ENCODE peak calls at places on chromosome 16, in seven cellular contexts. X, W, Z, T, E, K and A are unnamed samples.

GRCh38 chr16:10619271-10619849 is 39.0 kb upstream of the EMP2 start:
- DNase-seq in Z (no peak), E (no peak), K (no peak), W (peak), T (peak), X (peak), A (no peak)

GRCh38 chr16:19589771-19590302 is 34.3 kb downstream of the VPS35L start:
- DNase-seq in X (no peak), K (no peak), W (no peak), T (no peak), Z (no peak), E (no peak), A (no peak)

GRCh38 chr16:78444-79145 is 570 bp downstream of the MPG start:
- DNase-seq in Z (peak), W (no peak), E (no peak), K (no peak), T (no peak), X (no peak), A (no peak)

GRCh38 chr16:54479546-54479945 is 193.0 kb upstream of the IRX3 start:
- DNase-seq in E (no peak), Z (no peak), W (no peak), X (no peak), T (no peak), K (no peak), A (no peak)

GRCh38 chr16:89696598-89697128 is 4.8 kb downstream of the SPATA2L start:
- DNase-seq in X (no peak), W (peak), Z (no peak), T (peak), E (no peak), K (no peak), A (no peak)

GRCh38 chr16:88326611-88327485 is 55.9 kb upstream of the ZNF469 start:
- DNase-seq in Z (no peak), X (no peak), E (no peak), W (no peak), T (no peak), K (no peak), A (no peak)

GRCh38 chr16:66324785-66325184 is 41.7 kb upstream of the CDH5 start:
- DNase-seq in E (peak), W (peak), K (no peak), X (peak), T (peak), Z (peak), A (no peak)

GRCh38 chr16:78372302-78372701 is 272.8 kb downstream of the WWOX start:
- DNase-seq in X (peak), Z (no peak), W (no peak), T (no peak), K (no peak), E (no peak), A (no peak)

GRCh38 chr16:2473999-2474876 is 689 bp upstream of the TBC1D24 start:
- DNase-seq in E (no peak), K (no peak), Z (peak), T (peak), W (peak), X (peak), A (no peak)

GRCh38 chr16:10558746-10559641 is 21.4 kb downstream of the EMP2 start:
- DNase-seq in X (no peak), W (no peak), K (no peak), Z (no peak), T (no peak), E (no peak), A (no peak)

GRCh38 chr16:5025171-5025632 is 8.5 kb downstream of the NAGPA start:
- DNase-seq in K (no peak), E (no peak), W (no peak), T (no peak), Z (peak), X (peak), A (no peak)

GRCh38 chr16:67969286-67970039 is 1.0 kb upstream of the SLC12A4 start:
- DNase-seq in X (peak), W (no peak), K (no peak), Z (no peak), E (no peak), T (peak), A (no peak)

GRCh38 chr16:87918314-87918713 is 18.0 kb downstream of the CA5A start:
- DNase-seq in X (no peak), T (no peak), Z (no peak), W (no peak), E (no peak), K (no peak), A (no peak)

GRCh38 chr16:68444058-68444657 is 4.2 kb downstream of the SMPD3 start:
- DNase-seq in X (peak), K (no peak), Z (no peak), W (no peak), E (no peak), T (peak), A (no peak)

GRCh38 chr16:69514366-69514765 is 51.4 kb upstream of the NFAT5 start:
- DNase-seq in K (no peak), T (no peak), Z (no peak), W (no peak), X (no peak), E (no peak), A (no peak)

GRCh38 chr16:9139965-9140364 is 48.5 kb downstream of the HAPSTR1 start:
- DNase-seq in W (peak), X (peak), K (no peak), Z (no peak), T (peak), E (peak), A (no peak)

GRCh38 chr16:35131429-35131828 is 1672.0 kb downstream of the TP53TG3F start:
- DNase-seq in K (no peak), T (no peak), W (no peak), Z (no peak), E (no peak), X (no peak), A (no peak)

GRCh38 chr16:67661101-67661661 is 421 bp downstream of the PARD6A start:
- DNase-seq in E (no peak), K (no peak), Z (peak), T (no peak), X (peak), W (peak), A (no peak)

GRCh38 chr16:23317266-23317661 is 15.2 kb downstream of the SCNN1B start:
- DNase-seq in E (no peak), W (no peak), X (no peak), Z (no peak), T (no peak), K (no peak), A (no peak)

GRCh38 chr16:73872856-73873255 is 423.8 kb upstream of the PSMD7 start:
- DNase-seq in E (no peak), Z (no peak), W (no peak), X (no peak), K (no peak), T (no peak), A (no peak)

GRCh38 chr16:71430744-71431143 is 11.1 kb downstream of the TLE7 start:
- DNase-seq in X (no peak), K (no peak), W (no peak), T (peak), E (no peak), Z (no peak), A (no peak)

GRCh38 chr16:72182976-72183375 is 11.0 kb upstream of the PMFBP1 start:
- DNase-seq in W (no peak), E (no peak), X (no peak), Z (no peak), K (no peak), T (no peak), A (no peak)

GRCh38 chr16:67936124-67936875 is at the start of gene PSMB10:
- DNase-seq in T (peak), K (no peak), X (peak), E (no peak), W (peak), Z (peak), A (no peak)

GRCh38 chr16:31696968-31697743 is 169.5 kb downstream of the AHSP start:
- DNase-seq in T (peak), Z (no peak), X (peak), E (peak), K (no peak), W (peak), A (peak)

GRCh38 chr16:610513-611381 is 20.0 kb upstream of the WFIKKN1 start:
- DNase-seq in K (no peak), E (no peak), Z (no peak), W (peak), T (peak), X (peak), A (no peak)

GRCh38 chr16:74673876-74674275 is 7.2 kb upstream of the RFWD3 start:
- DNase-seq in T (no peak), W (no peak), Z (no peak), K (no peak), X (no peak), E (no peak), A (no peak)

GRCh38 chr16:88566158-88566557 is 4.0 kb upstream of the ZC3H18 start:
- DNase-seq in X (peak), W (no peak), T (no peak), E (peak), K (no peak), Z (no peak), A (no peak)

GRCh38 chr16:16031401-16031800 is 82.0 kb downstream of the ABCC1 start:
- DNase-seq in W (no peak), E (no peak), Z (no peak), X (no peak), K (no peak), T (no peak), A (no peak)

GRCh38 chr16:57372372-57373116 is at the start of gene CX3CL1:
- DNase-seq in X (peak), W (peak), T (no peak), K (no peak), E (no peak), Z (no peak), A (no peak)
- TF ChIP-seq REST in X (no peak), W (no peak), T (no peak), K (no peak), E (no peak), Z (no peak), A (no peak)

DNA sequence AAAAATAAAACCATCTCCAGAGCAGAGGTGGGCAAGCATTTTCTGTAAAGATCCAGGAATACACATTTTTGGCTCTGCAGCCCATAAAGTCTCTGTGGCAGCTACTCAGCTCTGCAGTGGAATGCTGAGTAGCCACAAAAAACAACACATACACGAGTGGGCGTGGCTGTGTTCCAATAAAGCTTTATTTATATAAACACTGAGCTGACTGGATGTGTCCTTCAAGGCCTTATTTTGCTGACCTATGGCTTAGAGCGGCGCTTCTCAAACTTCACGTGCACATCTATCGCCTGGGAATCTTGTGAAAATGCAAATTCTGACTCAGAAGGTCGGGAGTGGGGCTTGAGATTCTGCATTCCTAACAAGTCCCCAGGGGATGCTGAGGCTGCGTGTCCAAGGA is 39.7 kb downstream of the XYLT1 start:
- DNase-seq in Z (no peak), X (no peak), T (no peak), E (no peak), K (no peak), W (no peak), A (no peak)
- H3K4me3 ChIP-seq in Z (no peak), X (no peak), T (no peak), E (no peak), K (no peak), W (no peak), A (no peak)

GRCh38 chr16:49158029-49158642 is 123.5 kb downstream of the CBLN1 start:
- DNase-seq in E (peak), K (no peak), T (peak), W (no peak), X (peak), Z (peak), A (no peak)
- TF ChIP-seq REST in E (peak), K (peak), T (peak), W (peak), X (peak), Z (peak), A (peak)

GRCh38 chr16:84730406-84731106 is 30.8 kb downstream of the USP10 start:
- DNase-seq in Z (peak), W (peak), T (peak), K (no peak), E (peak), X (peak), A (no peak)
- H3K4me3 ChIP-seq in Z (peak), W (peak), T (no peak), K (peak), E (peak), X (no peak), A (peak)

GRCh38 chr16:3673676-3674377 is 19.3 kb downstream of the DNASE1 start:
- DNase-seq in T (no peak), X (no peak), Z (no peak), K (no peak), E (no peak), W (no peak), A (no peak)
- TF ChIP-seq REST in T (no peak), X (no peak), Z (no peak), K (no peak), E (no peak), W (no peak), A (no peak)

DNA sequence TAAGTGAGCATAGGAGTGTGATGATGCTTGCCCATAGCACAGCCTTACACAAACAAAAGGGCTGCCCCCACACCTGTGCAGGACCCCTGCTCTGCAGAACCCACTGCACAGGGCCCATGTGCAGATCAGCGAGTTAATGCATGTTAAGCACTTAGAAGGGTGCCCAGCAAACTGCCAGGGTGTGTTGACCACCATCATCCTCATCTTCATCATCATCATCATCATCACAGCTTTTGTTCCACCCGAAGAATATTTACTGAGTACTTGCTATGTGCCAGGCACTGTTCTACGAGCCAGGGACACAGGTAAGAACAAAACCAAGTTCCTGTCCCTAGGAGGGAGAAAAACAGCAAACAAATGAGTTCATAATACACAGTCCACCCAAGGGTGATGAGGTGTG is 11.9 kb downstream of the WFDC1 start:
- DNase-seq in X (no peak), T (no peak), W (no peak), E (no peak), K (no peak), Z (no peak), A (no peak)
- H3K4me3 ChIP-seq in X (no peak), T (no peak), W (no peak), E (no peak), K (no peak), Z (no peak), A (no peak)

GRCh38 chr16:55710466-55710865 is 54.7 kb downstream of the SLC6A2 start:
- DNase-seq in W (no peak), Z (no peak), T (no peak), E (no peak), X (peak), K (no peak), A (no peak)

GRCh38 chr16:55709801-55710200 is 54.0 kb downstream of the SLC6A2 start:
- DNase-seq in E (no peak), Z (no peak), T (no peak), K (no peak), W (no peak), X (no peak), A (no peak)

GRCh38 chr16:55717326-55717725 is 61.5 kb downstream of the SLC6A2 start:
- DNase-seq in T (no peak), W (no peak), X (no peak), K (no peak), Z (no peak), E (no peak), A (no peak)

GRCh38 chr16:55713103-55713502 is 57.3 kb downstream of the SLC6A2 start:
- DNase-seq in E (no peak), K (no peak), W (no peak), T (no peak), X (no peak), Z (no peak), A (no peak)

GRCh38 chr16:55711959-55712876 is 56.4 kb downstream of the SLC6A2 start:
- DNase-seq in W (peak), Z (peak), T (peak), X (peak), K (no peak), E (peak), A (peak)
- TF ChIP-seq REST in W (no peak), Z (no peak), T (no peak), X (no peak), K (no peak), E (no peak), A (no peak)

GRCh38 chr16:80807916-80808315 is 3.5 kb upstream of the CDYL2 start:
- DNase-seq in K (no peak), W (no peak), E (no peak), Z (no peak), X (no peak), T (no peak), A (no peak)
- H3K4me3 ChIP-seq in K (no peak), W (no peak), E (no peak), Z (no peak), X (no peak), T (no peak), A (no peak)

DNA sequence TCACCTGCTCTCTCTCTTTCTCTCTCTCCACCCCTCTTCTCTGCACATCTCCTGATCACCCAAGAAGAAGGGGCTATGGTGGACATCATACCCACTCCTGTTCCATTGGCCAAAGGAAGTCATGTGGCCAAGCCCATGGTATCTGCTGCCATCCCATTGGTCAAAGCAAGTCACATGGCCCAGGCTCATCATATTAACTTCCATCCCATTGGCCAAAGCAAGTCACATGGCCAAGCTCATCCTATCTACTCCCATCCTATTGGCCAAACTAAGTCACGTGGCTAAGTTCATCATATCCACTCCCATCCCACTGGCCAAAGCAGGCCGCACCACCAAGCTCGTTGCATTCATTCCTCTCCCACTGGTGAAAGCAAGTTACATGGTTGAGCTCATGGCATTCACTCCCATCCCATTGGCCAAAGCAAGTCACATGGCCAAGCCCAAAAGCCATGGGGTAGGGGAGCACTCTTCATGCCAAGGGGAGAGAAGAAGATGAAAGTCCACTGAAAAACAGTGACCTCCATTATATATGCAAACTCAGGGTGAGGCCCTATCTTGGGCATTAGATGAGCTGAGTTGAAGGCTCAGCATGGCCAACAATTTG is 29.2 kb downstream of the SNX20 start:
- DNase-seq in X (no peak), W (no peak), T (peak), E (no peak), Z (no peak), K (no peak), A (no peak)
- TF ChIP-seq REST in X (no peak), W (no peak), T (no peak), E (no peak), Z (no peak), K (no peak), A (no peak)

DNA sequence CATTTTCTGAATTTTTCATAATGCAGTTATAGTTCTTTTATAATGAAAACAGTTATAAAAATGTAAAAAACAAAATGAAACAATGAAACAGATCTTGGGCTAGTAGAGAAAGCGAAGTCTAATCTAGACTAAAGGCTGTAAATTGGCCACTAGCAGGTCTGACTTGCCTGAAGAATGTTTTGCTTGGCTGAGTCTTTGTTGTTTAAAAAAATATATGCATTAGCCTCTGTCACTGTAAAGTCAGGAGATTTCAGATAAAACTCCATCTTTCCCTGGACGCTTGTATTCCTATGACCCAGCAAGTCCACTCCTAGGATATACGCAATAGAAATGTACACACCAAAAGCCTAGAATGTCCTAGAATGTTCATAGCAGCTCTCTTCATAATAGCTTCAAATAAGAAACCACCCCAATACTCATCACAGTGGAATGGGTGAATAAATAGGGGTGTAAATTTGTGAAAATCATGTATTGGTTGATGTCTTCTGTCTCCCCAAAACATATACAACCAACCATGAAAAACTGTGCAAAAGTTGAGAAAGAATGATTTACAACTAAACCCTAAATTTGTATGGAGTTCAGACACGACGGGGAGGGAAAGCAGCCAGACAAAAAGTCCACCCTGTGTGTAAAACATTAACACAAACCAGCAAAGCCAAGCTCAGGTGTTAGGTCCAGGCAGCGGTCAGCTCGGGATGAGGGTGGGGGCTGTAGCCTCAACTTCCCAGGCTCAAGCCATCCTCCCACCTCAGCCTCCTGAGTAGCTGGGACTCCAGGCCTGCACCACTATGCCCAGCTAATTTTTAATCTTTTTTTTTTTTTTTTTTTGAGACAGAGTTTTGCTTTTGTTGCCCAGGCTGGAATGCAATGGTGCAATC is 37.8 kb upstream of the MEAK7 start:
- DNase-seq in T (no peak), X (no peak), W (no peak), Z (no peak), K (no peak), E (no peak), A (no peak)
- H3K4me3 ChIP-seq in T (no peak), X (no peak), W (no peak), Z (no peak), K (no peak), E (no peak), A (no peak)